ENCODE peak calls at places on chromosome 1, in eight cellular contexts. N is stimulated activated CD4-positive, alpha-beta T cell treated with anti-CD3 and anti-CD28 coated beads, Interleukin-15, amount 100 ng/mL, for 24 hours; X is HuH-7; V is HEK293T; D is central memory CD8-positive, alpha-beta T cell; K is fibroblast of pulmonary artery; Q is kidney tubule cell; P is neuronal stem cell. W is an unnamed sample.

GRCh38 chr1:22108343-22109135 is 34.4 kb downstream of the WNT4 start:
- DNase-seq in X (no peak), V (no peak), K (peak; percentile 24), P (no peak), D (no peak), N (no peak), Q (no peak), W (no peak)

GRCh38 chr1:202951437-202951836 is 6.7 kb downstream of the ADIPOR1 start:
- DNase-seq in X (no peak), P (no peak), D (no peak), N (no peak), Q (no peak), V (no peak), K (no peak), W (no peak)

GRCh38 chr1:233357595-233358446 is 30.3 kb downstream of the MAP3K21 start:
- DNase-seq in X (no peak), K (no peak), N (peak; percentile 49), Q (peak; percentile 76), V (no peak), P (no peak), D (no peak), W (no peak)

GRCh38 chr1:58402444-58402843 is 144.1 kb downstream of the OMA1 start:
- DNase-seq in K (peak; percentile 33), P (no peak), N (no peak), Q (no peak), V (no peak), D (no peak), X (no peak), W (no peak)

GRCh38 chr1:43302226-43302625 is 1.4 kb downstream of the TIE1 start:
- DNase-seq in P (no peak), X (no peak), V (no peak), Q (no peak), D (no peak), N (no peak), K (no peak), W (no peak)

GRCh38 chr1:153805042-153805745 is 30.0 kb downstream of the SLC27A3 start:
- DNase-seq in Q (peak; percentile 97), N (peak; percentile 76), V (no peak), K (peak; percentile 76), X (no peak), D (peak; percentile 52), P (no peak), W (peak; percentile 67)

GRCh38 chr1:32998009-32998555 is 33.5 kb upstream of the RNF19B start:
- DNase-seq in D (no peak), Q (no peak), K (peak; percentile 30), P (no peak), N (no peak), V (no peak), X (no peak), W (no peak)

GRCh38 chr1:221880182-221880581 is 138.3 kb upstream of the DUSP10 start:
- DNase-seq in P (no peak), N (no peak), X (no peak), V (no peak), D (no peak), K (no peak), Q (no peak), W (no peak)